ENCODE peak calls at places on chromosomes 3 and 15, in four cellular contexts. Q is HAP-1, R is hippocampal formation, I is left cardiac atrium. X is an unnamed sample.

GRCh38 chr3:120793601-120794000 is 51.1 kb downstream of the GTF2E1 start:
- DNase-seq in I (no peak), R (no peak), Q (no peak), X (no peak)

GRCh38 chr3:23442598-23443383 is 239.7 kb downstream of the UBE2E2 start:
- DNase-seq in I (no peak), Q (no peak), R (no peak), X (no peak)

GRCh38 chr3:179224584-179224983 is 26.3 kb downstream of the KCNMB3 start:
- DNase-seq in Q (no peak), I (no peak), R (no peak), X (no peak)

GRCh38 chr15:40122239-40122638 is 13.6 kb upstream of the BMF start:
- DNase-seq in I (no peak), R (no peak), Q (no peak), X (no peak)

GRCh38 chr15:50940506-50940905 is 32.0 kb downstream of the AP4E1 start:
- DNase-seq in R (no peak), Q (peak; percentile 28), I (no peak), X (no peak)

GRCh38 chr3:131795382-131796085 is 239.3 kb downstream of the CPNE4 start:
- DNase-seq in I (peak; percentile 21), Q (no peak), R (no peak), X (no peak)

GRCh38 chr15:38476120-38476519 is 22.2 kb downstream of the FAM98B start:
- DNase-seq in I (no peak), R (no peak), Q (no peak), X (no peak)

GRCh38 chr3:151896662-151897012 is 23.2 kb downstream of the SUCNR1 start:
- DNase-seq in I (no peak), Q (no peak), R (no peak), X (peak; percentile 40)

GRCh38 chr15:39710681-39711080 is 72.0 kb downstream of the FSIP1 start:
- DNase-seq in I (no peak), R (no peak), Q (no peak), X (no peak)

GRCh38 chr3:12963184-12963868 is 109.9 kb downstream of the IQSEC1 start:
- DNase-seq in I (no peak), Q (no peak), R (no peak), X (no peak)

GRCh38 chr3:190912736-190913135 is 50.2 kb upstream of the GMNC start:
- DNase-seq in I (no peak), Q (no peak), R (no peak), X (no peak)

GRCh38 chr3:128347282-128347681 is 119.4 kb downstream of the DNAJB8 start:
- DNase-seq in Q (no peak), R (no peak), I (no peak), X (no peak)

GRCh38 chr15:25478313-25478712 is 39.5 kb upstream of the UBE3A start:
- DNase-seq in Q (no peak), I (no peak), R (no peak), X (no peak)

GRCh38 chr3:107600784-107601183 is 78.0 kb downstream of the BBX start:
- DNase-seq in R (no peak), Q (no peak), I (no peak), X (no peak)

GRCh38 chr3:52193059-52193458 is 4.9 kb upstream of the ALAS1 start:
- DNase-seq in I (peak; percentile 81), R (peak; percentile 50), Q (no peak), X (no peak)

GRCh38 chr3:153043729-153044314 is 118.2 kb upstream of the RAP2B start:
- DNase-seq in R (no peak), I (no peak), Q (no peak), X (no peak)

GRCh38 chr3:51955893-51956770 is 951 bp downstream of the GPR62 start:
- DNase-seq in I (peak; percentile 76), R (peak; percentile 68), Q (no peak), X (no peak)

GRCh38 chr3:194189243-194189791 is 53.4 kb downstream of the HES1 start:
- DNase-seq in R (no peak), I (peak; percentile 48), Q (no peak), X (no peak)

GRCh38 chr3:104556372-104557078 is 810.2 kb upstream of the ALCAM start:
- DNase-seq in I (no peak), Q (no peak), R (no peak), X (no peak)

GRCh38 chr3:10015476-10015904 is 10.7 kb upstream of the FANCD2 start:
- DNase-seq in Q (no peak), I (peak; percentile 87), R (peak; percentile 55), X (no peak)

GRCh38 chr3:159253860-159254259 is 452.0 kb downstream of the MFSD1 start:
- DNase-seq in Q (no peak), R (no peak), I (no peak), X (no peak)

GRCh38 chr15:90062729-90063684 is 39.3 kb downstream of the IDH2 start:
- DNase-seq in Q (no peak), R (no peak), I (no peak), X (no peak)

GRCh38 chr3:194688207-194688711 is 2.6 kb downstream of the FAM43A start:
- DNase-seq in R (no peak), I (peak; percentile 55), Q (no peak), X (no peak)

GRCh38 chr3:100068758-100069345 is 45.4 kb downstream of the FILIP1L start:
- DNase-seq in I (peak; percentile 81), Q (peak; percentile 62), R (peak; percentile 35), X (no peak)

GRCh38 chr3:34351857-34352545 is 553.6 kb downstream of the PDCD6IP start:
- DNase-seq in Q (no peak), R (no peak), I (no peak), X (no peak)

GRCh38 chr3:65879372-65879771 is 159.3 kb downstream of the MAGI1 start:
- DNase-seq in Q (no peak), I (no peak), R (no peak), X (no peak)

GRCh38 chr15:77568960-77569646 is 63.6 kb downstream of the LINGO1 start:
- DNase-seq in R (no peak), Q (no peak), I (peak; percentile 53), X (no peak)